ENCODE peak calls at places on chromosomes 5 and 9, in five cellular contexts. K is HEK293T, L is SK-N-SH, C is GM12878, R is K562. Z is an unnamed sample.

GRCh38 chr9:16154570-16155078 is 601.8 kb downstream of the CCDC171 start:
- DNase-seq in K (peak; percentile 63), L (no peak), C (no peak), R (no peak), Z (no peak)

GRCh38 chr9:18404482-18405029 is 69.4 kb upstream of the ADAMTSL1 start:
- DNase-seq in C (no peak), K (no peak), R (no peak), L (peak; percentile 2), Z (no peak)

GRCh38 chr9:127919253-127919815 is 2.5 kb upstream of the ST6GALNAC4 start:
- DNase-seq in C (no peak), L (no peak), K (no peak), R (peak; percentile 51), Z (peak; percentile 87)

GRCh38 chr5:114702111-114702510 is 340.2 kb downstream of the KCNN2 start:
- DNase-seq in K (no peak), L (no peak), C (no peak), R (no peak), Z (no peak)

GRCh38 chr5:40578501-40579451 is 100.9 kb upstream of the PTGER4 start:
- DNase-seq in R (no peak), K (no peak), C (peak; percentile 76), L (no peak), Z (no peak)

GRCh38 chr5:37886207-37886905 is 46.5 kb upstream of the GDNF start:
- DNase-seq in L (peak; percentile 8), K (no peak), C (no peak), R (no peak), Z (no peak)

GRCh38 chr5:171757853-171758535 is 27.6 kb upstream of the SMIM23 start:
- DNase-seq in C (no peak), L (no peak), R (no peak), K (no peak), Z (peak; percentile 30)

GRCh38 chr9:110918316-110919054 is 119.8 kb downstream of the LPAR1 start:
- DNase-seq in K (no peak), L (no peak), R (no peak), C (no peak), Z (no peak)

GRCh38 chr9:137777761-137778160 is 99.8 kb upstream of the CACNA1B start:
- DNase-seq in L (no peak), R (no peak), K (no peak), C (no peak), Z (no peak)

GRCh38 chr5:67528953-67529352 is 332.4 kb upstream of the CD180 start:
- DNase-seq in C (no peak), K (no peak), R (no peak), L (no peak), Z (no peak)

GRCh38 chr9:122468735-122469134 is 9.0 kb downstream of the OR1J1 start:
- DNase-seq in C (no peak), R (no peak), L (no peak), K (no peak), Z (no peak)

GRCh38 chr5:84113246-84114118 is 271.2 kb downstream of the EDIL3 start:
- DNase-seq in R (no peak), C (no peak), L (no peak), K (no peak), Z (no peak)

GRCh38 chr9:123073991-123074422 is 40.5 kb downstream of the GPR21 start:
- DNase-seq in K (no peak), C (no peak), L (no peak), R (no peak), Z (no peak)

GRCh38 chr5:104095527-104095926 is 532.9 kb upstream of the NUDT12 start:
- DNase-seq in K (no peak), R (no peak), C (no peak), L (no peak), Z (no peak)

GRCh38 chr5:75310212-75310611 is 26.8 kb upstream of the HMGCR start:
- DNase-seq in K (no peak), L (no peak), C (no peak), R (no peak), Z (no peak)

DNA sequence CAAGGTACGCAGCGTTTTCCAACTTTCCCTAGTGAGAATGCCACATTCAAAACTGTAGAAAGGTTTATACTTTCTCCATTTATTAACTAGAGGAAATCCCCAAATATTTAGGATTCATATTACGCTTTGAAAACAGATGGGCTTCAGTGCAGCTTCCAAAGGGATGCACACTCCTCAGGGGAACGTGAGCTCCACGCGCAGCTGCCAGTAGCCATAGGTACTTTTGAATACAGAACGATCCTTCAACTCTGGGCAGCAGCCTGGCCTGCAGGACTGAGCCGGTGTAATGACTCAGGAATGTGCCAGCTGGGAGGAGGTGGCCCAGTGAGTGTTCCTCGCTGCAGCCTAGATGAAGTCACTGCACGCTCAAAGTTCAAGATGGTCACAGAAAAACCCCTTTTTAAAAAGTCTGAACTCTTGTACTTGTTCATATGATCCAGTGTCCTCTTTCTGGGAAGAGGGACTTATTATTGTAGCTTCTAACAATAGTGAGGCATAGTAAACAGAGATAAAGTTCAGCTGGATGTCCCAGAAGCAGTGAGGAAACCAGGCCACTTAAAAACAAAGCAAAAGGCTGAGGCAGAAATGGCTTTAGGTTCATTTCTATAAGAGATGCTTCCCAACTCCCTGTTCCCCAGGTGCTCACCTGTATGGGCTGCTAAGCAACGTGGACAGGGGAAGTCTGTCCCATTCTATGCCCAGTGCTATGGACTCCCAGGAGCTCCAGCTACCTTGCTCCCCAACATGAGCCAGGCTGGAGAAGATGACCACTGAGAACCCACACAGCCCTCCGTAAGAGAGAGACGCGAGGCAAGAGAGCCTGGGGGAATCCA is 130.0 kb downstream of the LHFPL2 start:
- DNase-seq in K (no peak), L (no peak), R (no peak), C (no peak), Z (peak; percentile 97)
- TF ChIP-seq FOXM1 in K (no peak), L (no peak), R (no peak), C (no peak), Z (no peak)

DNA sequence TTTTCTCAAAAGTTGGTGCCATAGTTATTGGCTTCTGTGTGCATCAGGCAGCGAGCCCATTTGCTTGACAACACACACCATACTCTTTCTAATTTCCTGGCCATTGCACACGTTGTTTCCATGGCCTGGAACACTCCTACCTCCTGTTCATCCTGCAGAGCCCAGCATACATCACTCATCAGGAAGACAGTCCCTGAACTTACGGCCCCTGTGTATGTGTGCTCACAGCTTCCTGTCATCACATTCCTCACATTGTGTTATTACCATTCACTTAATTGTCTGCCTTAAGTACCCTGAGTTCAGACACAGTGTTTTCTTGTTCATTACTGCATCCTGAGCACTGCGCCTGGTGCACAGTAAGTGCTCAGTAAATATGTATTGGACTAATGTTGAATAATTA is 355.9 kb downstream of the PRELID2 start:
- DNase-seq in K (no peak), C (no peak), L (no peak), R (no peak), Z (no peak)
- TF ChIP-seq FOXM1 in K (no peak), C (no peak), L (no peak), R (no peak), Z (no peak)

DNA sequence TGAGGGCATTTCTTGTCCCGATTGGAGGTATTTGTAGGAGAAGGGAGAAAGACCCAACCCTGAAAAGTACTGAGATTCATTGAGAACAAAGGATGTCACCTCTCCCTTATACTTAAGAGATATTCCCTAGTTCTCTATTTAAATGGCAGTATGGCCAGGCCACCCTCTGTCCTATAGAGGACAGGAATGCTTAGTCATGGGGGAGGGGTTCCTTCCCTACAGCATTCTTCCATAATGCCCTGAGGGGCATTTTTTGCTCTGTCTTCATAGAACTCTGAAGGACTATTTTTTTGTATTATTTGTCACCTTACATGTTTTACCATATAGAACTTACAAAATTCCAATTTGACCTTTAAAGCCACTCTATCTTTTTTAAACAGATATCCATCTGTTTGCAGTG is 176.3 kb downstream of the TMEM161B start:
- DNase-seq in C (no peak), L (no peak), R (no peak), K (no peak), Z (no peak)
- TF ChIP-seq FOXM1 in C (no peak), L (no peak), R (no peak), K (no peak), Z (no peak)

DNA sequence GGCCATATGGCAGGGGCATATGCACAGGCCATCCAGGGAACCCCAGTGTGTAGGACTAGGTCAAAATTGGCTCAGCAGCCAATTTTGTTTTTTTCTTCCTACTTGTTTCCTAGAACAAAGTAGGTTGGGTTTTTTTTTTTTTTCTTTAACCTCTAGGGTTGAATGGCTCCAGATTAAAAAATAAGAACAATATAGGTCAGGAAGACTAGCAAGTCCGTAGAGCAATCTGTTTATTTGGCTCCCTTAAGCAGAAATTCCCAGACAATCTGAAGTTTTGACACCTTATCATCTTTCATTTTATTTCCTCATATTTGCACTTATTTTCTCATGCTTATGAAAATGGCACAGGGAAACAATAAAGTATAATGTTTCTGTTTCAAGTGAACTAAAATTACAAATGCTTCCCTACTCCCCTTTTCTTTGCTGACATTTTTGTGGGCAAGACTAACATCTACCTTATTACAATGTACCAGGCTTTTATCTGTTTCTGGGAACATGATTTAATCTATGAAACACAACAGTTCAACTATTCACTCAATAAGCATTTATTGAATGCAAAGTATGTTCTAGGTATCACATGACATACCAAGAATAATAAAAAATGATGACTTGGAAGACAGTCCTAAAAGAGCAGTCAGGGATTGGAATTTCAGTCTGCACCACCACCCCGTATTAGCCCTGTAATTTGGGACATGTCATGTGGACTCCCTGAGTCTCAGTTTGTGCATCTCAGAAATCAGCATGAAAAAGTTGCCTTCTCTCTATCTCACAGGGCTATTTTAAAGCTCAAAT is 30.5 kb downstream of the TLR4 start:
- DNase-seq in L (no peak), C (no peak), R (no peak), K (no peak), Z (no peak)
- TF ChIP-seq FOXM1 in L (no peak), C (no peak), R (no peak), K (no peak), Z (no peak)

DNA sequence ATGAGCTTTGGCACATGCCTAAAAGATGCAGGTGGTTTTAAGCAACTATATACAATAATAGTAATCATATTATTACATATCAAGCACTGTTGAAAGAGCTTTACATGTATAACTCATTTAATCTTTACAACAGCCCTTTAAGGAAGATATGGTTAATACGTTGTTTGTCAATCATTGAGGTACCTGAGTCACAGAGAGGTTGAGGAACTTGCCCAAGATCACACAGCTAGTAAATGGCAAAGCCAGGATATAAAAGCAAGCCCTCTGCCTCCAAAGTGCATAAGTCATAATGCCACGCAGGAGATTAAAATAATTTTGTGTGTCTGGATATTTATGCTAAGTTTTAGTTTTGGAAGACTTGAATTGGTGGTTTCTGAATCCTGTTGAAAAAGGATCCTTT is 90.2 kb downstream of the DAPK1 start:
- DNase-seq in C (no peak), R (no peak), L (no peak), K (no peak), Z (no peak)
- TF ChIP-seq FOXM1 in C (no peak), R (no peak), L (no peak), K (no peak), Z (no peak)

Z was measured in HepG2.